ENCODE peak calls at places on chromosomes 7 and 10, in nine cellular contexts. One of them, this sample, is unnamed.

GRCh38 chr10:30705625-30706149 is 76.1 kb upstream of the LYZL2 start:
- DNase-seq in RWPE1: no peak
- DNase-seq in astrocyte: no peak
- DNase-seq in CD8-positive, alpha-beta T cell: no peak
- DNase-seq in activated T-cell treated with anti-CD3 and anti-CD28 coated beads for 4 hours: no peak
- DNase-seq in nephron progenitor cell: no peak
- DNase-seq in stimulated activated CD4-positive, alpha-beta T cell treated with anti-CD3 and anti-CD28 coated beads, Interleukin-2, amount 100 ng/mL, for 48 hours: no peak
- DNase-seq in AG09309: no peak
- DNase-seq in AG04449: no peak
- DNase-seq in this sample: no peak

GRCh38 chr10:130185591-130185990 is 49.4 kb downstream of the GLRX3 start:
- DNase-seq in AG09309: no peak
- DNase-seq in AG04449: no peak
- DNase-seq in stimulated activated CD4-positive, alpha-beta T cell treated with anti-CD3 and anti-CD28 coated beads, Interleukin-2, amount 100 ng/mL, for 48 hours: no peak
- DNase-seq in astrocyte: no peak
- DNase-seq in activated T-cell treated with anti-CD3 and anti-CD28 coated beads for 4 hours: no peak
- DNase-seq in CD8-positive, alpha-beta T cell: no peak
- DNase-seq in RWPE1: no peak
- DNase-seq in nephron progenitor cell: no peak
- DNase-seq in this sample: no peak

GRCh38 chr10:102624751-102625330 is 19.4 kb upstream of the TRIM8 start:
- DNase-seq in astrocyte: no peak
- DNase-seq in nephron progenitor cell: no peak
- DNase-seq in CD8-positive, alpha-beta T cell: no peak
- DNase-seq in RWPE1: no peak
- DNase-seq in AG04449: no peak
- DNase-seq in activated T-cell treated with anti-CD3 and anti-CD28 coated beads for 4 hours: no peak
- DNase-seq in AG09309: no peak
- DNase-seq in stimulated activated CD4-positive, alpha-beta T cell treated with anti-CD3 and anti-CD28 coated beads, Interleukin-2, amount 100 ng/mL, for 48 hours: no peak
- DNase-seq in this sample: no peak

GRCh38 chr7:18508441-18509427 is 13.2 kb downstream of the HDAC9 start:
- DNase-seq in astrocyte: peak; percentile 98
- DNase-seq in AG04449: peak; percentile 94
- DNase-seq in CD8-positive, alpha-beta T cell: no peak
- DNase-seq in activated T-cell treated with anti-CD3 and anti-CD28 coated beads for 4 hours: no peak
- DNase-seq in nephron progenitor cell: no peak
- DNase-seq in RWPE1: peak; percentile 89
- DNase-seq in AG09309: peak; percentile 78
- DNase-seq in stimulated activated CD4-positive, alpha-beta T cell treated with anti-CD3 and anti-CD28 coated beads, Interleukin-2, amount 100 ng/mL, for 48 hours: no peak
- DNase-seq in this sample: no peak

GRCh38 chr10:71231196-71231595 is 18.8 kb downstream of the UNC5B start:
- DNase-seq in AG04449: no peak
- DNase-seq in AG09309: no peak
- DNase-seq in stimulated activated CD4-positive, alpha-beta T cell treated with anti-CD3 and anti-CD28 coated beads, Interleukin-2, amount 100 ng/mL, for 48 hours: no peak
- DNase-seq in activated T-cell treated with anti-CD3 and anti-CD28 coated beads for 4 hours: no peak
- DNase-seq in nephron progenitor cell: no peak
- DNase-seq in astrocyte: no peak
- DNase-seq in RWPE1: no peak
- DNase-seq in CD8-positive, alpha-beta T cell: no peak
- DNase-seq in this sample: no peak

GRCh38 chr10:110843031-110843430 is 28.7 kb upstream of the PDCD4 start:
- DNase-seq in CD8-positive, alpha-beta T cell: peak; percentile 37
- DNase-seq in astrocyte: no peak
- DNase-seq in activated T-cell treated with anti-CD3 and anti-CD28 coated beads for 4 hours: no peak
- DNase-seq in RWPE1: no peak
- DNase-seq in AG09309: no peak
- DNase-seq in stimulated activated CD4-positive, alpha-beta T cell treated with anti-CD3 and anti-CD28 coated beads, Interleukin-2, amount 100 ng/mL, for 48 hours: no peak
- DNase-seq in AG04449: no peak
- DNase-seq in nephron progenitor cell: no peak
- DNase-seq in this sample: no peak

GRCh38 chr10:34941471-34942357 is 126.6 kb upstream of the PARD3 start:
- DNase-seq in RWPE1: peak; percentile 45
- DNase-seq in astrocyte: peak; percentile 75
- DNase-seq in AG09309: no peak
- DNase-seq in stimulated activated CD4-positive, alpha-beta T cell treated with anti-CD3 and anti-CD28 coated beads, Interleukin-2, amount 100 ng/mL, for 48 hours: no peak
- DNase-seq in activated T-cell treated with anti-CD3 and anti-CD28 coated beads for 4 hours: no peak
- DNase-seq in AG04449: no peak
- DNase-seq in CD8-positive, alpha-beta T cell: no peak
- DNase-seq in nephron progenitor cell: no peak
- DNase-seq in this sample: no peak

GRCh38 chr10:27723436-27723835 is 22.2 kb downstream of the MKX start:
- DNase-seq in AG04449: peak; percentile 73
- DNase-seq in CD8-positive, alpha-beta T cell: no peak
- DNase-seq in RWPE1: no peak
- DNase-seq in astrocyte: peak; percentile 65
- DNase-seq in activated T-cell treated with anti-CD3 and anti-CD28 coated beads for 4 hours: no peak
- DNase-seq in AG09309: peak; percentile 95
- DNase-seq in nephron progenitor cell: no peak
- DNase-seq in stimulated activated CD4-positive, alpha-beta T cell treated with anti-CD3 and anti-CD28 coated beads, Interleukin-2, amount 100 ng/mL, for 48 hours: no peak
- DNase-seq in this sample: no peak

GRCh38 chr7:135993950-135994349 is 16.8 kb upstream of the MTPN start:
- DNase-seq in AG04449: no peak
- DNase-seq in RWPE1: no peak
- DNase-seq in astrocyte: no peak
- DNase-seq in stimulated activated CD4-positive, alpha-beta T cell treated with anti-CD3 and anti-CD28 coated beads, Interleukin-2, amount 100 ng/mL, for 48 hours: no peak
- DNase-seq in CD8-positive, alpha-beta T cell: no peak
- DNase-seq in activated T-cell treated with anti-CD3 and anti-CD28 coated beads for 4 hours: no peak
- DNase-seq in nephron progenitor cell: no peak
- DNase-seq in AG09309: no peak
- DNase-seq in this sample: no peak

GRCh38 chr10:129621694-129622093 is 154.7 kb downstream of the MGMT start:
- DNase-seq in nephron progenitor cell: no peak
- DNase-seq in astrocyte: peak; percentile 14
- DNase-seq in stimulated activated CD4-positive, alpha-beta T cell treated with anti-CD3 and anti-CD28 coated beads, Interleukin-2, amount 100 ng/mL, for 48 hours: no peak
- DNase-seq in CD8-positive, alpha-beta T cell: no peak
- DNase-seq in RWPE1: peak; percentile 25
- DNase-seq in activated T-cell treated with anti-CD3 and anti-CD28 coated beads for 4 hours: no peak
- DNase-seq in AG09309: no peak
- DNase-seq in AG04449: no peak
- DNase-seq in this sample: no peak

GRCh38 chr10:28010821-28011220 is 11.9 kb upstream of the ODAD2 start:
- DNase-seq in nephron progenitor cell: no peak
- DNase-seq in AG04449: no peak
- DNase-seq in RWPE1: no peak
- DNase-seq in astrocyte: no peak
- DNase-seq in AG09309: no peak
- DNase-seq in CD8-positive, alpha-beta T cell: no peak
- DNase-seq in activated T-cell treated with anti-CD3 and anti-CD28 coated beads for 4 hours: no peak
- DNase-seq in stimulated activated CD4-positive, alpha-beta T cell treated with anti-CD3 and anti-CD28 coated beads, Interleukin-2, amount 100 ng/mL, for 48 hours: no peak
- DNase-seq in this sample: no peak

GRCh38 chr10:96255569-96256335 is 15.6 kb downstream of the BLNK start:
- DNase-seq in astrocyte: no peak
- DNase-seq in RWPE1: no peak
- DNase-seq in CD8-positive, alpha-beta T cell: no peak
- DNase-seq in AG04449: no peak
- DNase-seq in AG09309: no peak
- DNase-seq in activated T-cell treated with anti-CD3 and anti-CD28 coated beads for 4 hours: no peak
- DNase-seq in stimulated activated CD4-positive, alpha-beta T cell treated with anti-CD3 and anti-CD28 coated beads, Interleukin-2, amount 100 ng/mL, for 48 hours: no peak
- DNase-seq in nephron progenitor cell: no peak
- DNase-seq in this sample: no peak

GRCh38 chr10:85851300-85851699 is 515.3 kb downstream of the GRID1 start:
- DNase-seq in stimulated activated CD4-positive, alpha-beta T cell treated with anti-CD3 and anti-CD28 coated beads, Interleukin-2, amount 100 ng/mL, for 48 hours: no peak
- DNase-seq in astrocyte: peak; percentile 75
- DNase-seq in CD8-positive, alpha-beta T cell: no peak
- DNase-seq in RWPE1: peak; percentile 39
- DNase-seq in AG09309: no peak
- DNase-seq in activated T-cell treated with anti-CD3 and anti-CD28 coated beads for 4 hours: no peak
- DNase-seq in nephron progenitor cell: no peak
- DNase-seq in AG04449: no peak
- DNase-seq in this sample: no peak

GRCh38 chr7:117212969-117213877 is 109.6 kb downstream of the WNT2 start:
- DNase-seq in CD8-positive, alpha-beta T cell: peak; percentile 34
- DNase-seq in AG09309: peak; percentile 48
- DNase-seq in nephron progenitor cell: peak; percentile 66
- DNase-seq in astrocyte: peak; percentile 78
- DNase-seq in RWPE1: peak; percentile 53
- DNase-seq in stimulated activated CD4-positive, alpha-beta T cell treated with anti-CD3 and anti-CD28 coated beads, Interleukin-2, amount 100 ng/mL, for 48 hours: peak; percentile 34
- DNase-seq in AG04449: no peak
- DNase-seq in activated T-cell treated with anti-CD3 and anti-CD28 coated beads for 4 hours: peak; percentile 15
- DNase-seq in this sample: no peak

GRCh38 chr7:114889646-114890285 is 32.1 kb upstream of the MDFIC start:
- DNase-seq in activated T-cell treated with anti-CD3 and anti-CD28 coated beads for 4 hours: no peak
- DNase-seq in CD8-positive, alpha-beta T cell: no peak
- DNase-seq in AG09309: peak; percentile 97
- DNase-seq in AG04449: peak; percentile 94
- DNase-seq in nephron progenitor cell: no peak
- DNase-seq in astrocyte: peak; percentile 99
- DNase-seq in RWPE1: peak; percentile 88
- DNase-seq in stimulated activated CD4-positive, alpha-beta T cell treated with anti-CD3 and anti-CD28 coated beads, Interleukin-2, amount 100 ng/mL, for 48 hours: no peak
- DNase-seq in this sample: no peak

GRCh38 chr7:116524609-116525297 is at the start of gene CAV1:
- DNase-seq in AG09309: peak; percentile 89
- DNase-seq in CD8-positive, alpha-beta T cell: peak; percentile 32
- DNase-seq in nephron progenitor cell: peak; percentile 44
- DNase-seq in stimulated activated CD4-positive, alpha-beta T cell treated with anti-CD3 and anti-CD28 coated beads, Interleukin-2, amount 100 ng/mL, for 48 hours: no peak
- DNase-seq in RWPE1: peak; percentile 96
- DNase-seq in AG04449: peak; percentile 80
- DNase-seq in activated T-cell treated with anti-CD3 and anti-CD28 coated beads for 4 hours: no peak
- DNase-seq in astrocyte: peak; percentile 87
- DNase-seq in this sample: peak; percentile 17

GRCh38 chr7:84697506-84697905 is 489.4 kb downstream of the SEMA3D start:
- DNase-seq in astrocyte: peak; percentile 97
- DNase-seq in activated T-cell treated with anti-CD3 and anti-CD28 coated beads for 4 hours: no peak
- DNase-seq in AG04449: peak; percentile 79
- DNase-seq in stimulated activated CD4-positive, alpha-beta T cell treated with anti-CD3 and anti-CD28 coated beads, Interleukin-2, amount 100 ng/mL, for 48 hours: no peak
- DNase-seq in nephron progenitor cell: no peak
- DNase-seq in AG09309: peak; percentile 69
- DNase-seq in RWPE1: no peak
- DNase-seq in CD8-positive, alpha-beta T cell: no peak
- DNase-seq in this sample: no peak

GRCh38 chr10:98309366-98310355 is 41.7 kb upstream of the LOXL4 start:
- DNase-seq in AG04449: peak; percentile 16
- DNase-seq in activated T-cell treated with anti-CD3 and anti-CD28 coated beads for 4 hours: no peak
- DNase-seq in CD8-positive, alpha-beta T cell: no peak
- DNase-seq in AG09309: peak; percentile 61
- DNase-seq in stimulated activated CD4-positive, alpha-beta T cell treated with anti-CD3 and anti-CD28 coated beads, Interleukin-2, amount 100 ng/mL, for 48 hours: peak; percentile 6
- DNase-seq in nephron progenitor cell: peak; percentile 81
- DNase-seq in astrocyte: peak; percentile 68
- DNase-seq in RWPE1: peak; percentile 86
- DNase-seq in this sample: no peak

GRCh38 chr10:29392376-29393021 is 103.6 kb downstream of the LYZL1 start:
- DNase-seq in RWPE1: peak; percentile 38
- DNase-seq in stimulated activated CD4-positive, alpha-beta T cell treated with anti-CD3 and anti-CD28 coated beads, Interleukin-2, amount 100 ng/mL, for 48 hours: peak; percentile 22
- DNase-seq in nephron progenitor cell: peak; percentile 64
- DNase-seq in activated T-cell treated with anti-CD3 and anti-CD28 coated beads for 4 hours: peak; percentile 17
- DNase-seq in AG04449: no peak
- DNase-seq in AG09309: peak; percentile 10
- DNase-seq in CD8-positive, alpha-beta T cell: peak; percentile 33
- DNase-seq in astrocyte: no peak
- DNase-seq in this sample: no peak

GRCh38 chr7:11579141-11579540 is 252.9 kb downstream of the THSD7A start:
- DNase-seq in astrocyte: no peak
- DNase-seq in stimulated activated CD4-positive, alpha-beta T cell treated with anti-CD3 and anti-CD28 coated beads, Interleukin-2, amount 100 ng/mL, for 48 hours: no peak
- DNase-seq in nephron progenitor cell: no peak
- DNase-seq in AG04449: no peak
- DNase-seq in RWPE1: no peak
- DNase-seq in AG09309: no peak
- DNase-seq in CD8-positive, alpha-beta T cell: no peak
- DNase-seq in activated T-cell treated with anti-CD3 and anti-CD28 coated beads for 4 hours: no peak
- DNase-seq in this sample: no peak

GRCh38 chr7:64686493-64687184 is 20.7 kb downstream of the ZNF107 start:
- DNase-seq in nephron progenitor cell: no peak
- DNase-seq in CD8-positive, alpha-beta T cell: no peak
- DNase-seq in AG09309: no peak
- DNase-seq in stimulated activated CD4-positive, alpha-beta T cell treated with anti-CD3 and anti-CD28 coated beads, Interleukin-2, amount 100 ng/mL, for 48 hours: peak; percentile 13
- DNase-seq in AG04449: no peak
- DNase-seq in activated T-cell treated with anti-CD3 and anti-CD28 coated beads for 4 hours: no peak
- DNase-seq in RWPE1: peak; percentile 12
- DNase-seq in astrocyte: no peak
- DNase-seq in this sample: no peak

This sample was measured in NCI-H1417 treated with DMSO at 0.1 percent for 48 hours.